ENCODE peak calls at places on chromosome 1, in seven cellular contexts. X, G, Z, K, S, Q and O are unnamed samples. For H3K4me1, the result is how much of the 10 kb centered on the place peaks cover.

GRCh38 chr1:64062941-64063581 is 140.4 kb upstream of the UBE2U start:
- DNase-seq in G (no peak), X (no peak), K (no peak), S (no peak), Q (no peak), Z (no peak), O (no peak)

GRCh38 chr1:1020415-1021009 is 592 bp downstream of the AGRN start:
- DNase-seq in X (no peak), S (no peak), G (no peak), K (no peak), Q (peak), Z (no peak), O (no peak)

GRCh38 chr1:30323841-30324240 is 399.5 kb downstream of the MATN1 start:
- DNase-seq in Z (peak), K (no peak), Q (no peak), X (no peak), S (no peak), G (no peak), O (no peak)

GRCh38 chr1:66623812-66624211 is 89.9 kb downstream of the SGIP1 start:
- DNase-seq in G (no peak), X (no peak), Q (no peak), K (no peak), Z (no peak), S (no peak), O (no peak)

GRCh38 chr1:98920441-98921110 is 84.1 kb downstream of the PLPPR5 start:
- DNase-seq in Q (no peak), S (no peak), X (no peak), Z (no peak), K (no peak), G (no peak), O (no peak)

GRCh38 chr1:244231572-244232315 is 180.7 kb downstream of the ZBTB18 start:
- DNase-seq in G (peak), X (no peak), Z (no peak), K (no peak), S (no peak), Q (no peak), O (no peak)

GRCh38 chr1:67522001-67522441 is 91.8 kb upstream of the SERBP1 start:
- DNase-seq in X (no peak), G (no peak), S (no peak), Q (no peak), Z (no peak), K (no peak), O (no peak)

GRCh38 chr1:110612060-110612745 is 6.0 kb upstream of the KCNA2 start:
- DNase-seq in K (no peak), S (no peak), G (no peak), Z (no peak), Q (no peak), X (no peak), O (no peak)

GRCh38 chr1:219958875-219959417 is 30.6 kb upstream of the SLC30A10 start:
- DNase-seq in Z (no peak), K (no peak), Q (no peak), X (no peak), S (no peak), G (no peak), O (no peak)

GRCh38 chr1:2587071-2587859 is 688 bp downstream of the PRXL2B start:
- DNase-seq in S (no peak), Q (peak), K (peak), Z (peak), G (no peak), X (no peak), O (no peak)

GRCh38 chr1:12047120-12047876 is 15.8 kb upstream of the TNFRSF8 start:
- DNase-seq in X (peak), Z (no peak), G (no peak), K (no peak), Q (no peak), S (peak), O (no peak)

GRCh38 chr1:196866974-196867373 is 20.9 kb upstream of the CFHR4 start:
- DNase-seq in X (no peak), Z (no peak), S (no peak), K (no peak), G (no peak), Q (no peak), O (no peak)

GRCh38 chr1:116825735-116826438 is 71.7 kb downstream of the CD2 start:
- DNase-seq in K (no peak), X (no peak), S (no peak), G (no peak), Q (peak), Z (no peak), O (no peak)

GRCh38 chr1:10762875-10763274 is 33.6 kb downstream of the CASZ1 start:
- DNase-seq in G (no peak), Q (no peak), Z (no peak), K (no peak), S (no peak), X (no peak), O (no peak)

GRCh38 chr1:38623529-38623928 is 236.0 kb downstream of the RRAGC start:
- DNase-seq in S (no peak), G (no peak), K (no peak), X (no peak), Z (no peak), Q (no peak), O (no peak)

GRCh38 chr1:1783320-1783719 is 5.0 kb upstream of the NADK start:
- DNase-seq in K (no peak), Q (no peak), Z (peak), S (no peak), G (no peak), X (no peak), O (no peak)

GRCh38 chr1:46533179-46533864 is 18.1 kb downstream of the KNCN start:
- DNase-seq in G (no peak), K (peak), S (peak), Q (peak), Z (peak), X (no peak), O (peak)

GRCh38 chr1:223102797-223103533 is 40.1 kb downstream of the TLR5 start:
- DNase-seq in S (no peak), G (peak), Z (no peak), Q (no peak), K (no peak), X (no peak), O (peak)

GRCh38 chr1:94980049-94980908 is 53.4 kb upstream of the CNN3 start:
- DNase-seq in X (no peak), Z (no peak), K (no peak), Q (no peak), S (no peak), G (no peak), O (no peak)

GRCh38 chr1:39625009-39625408 is 14.4 kb downstream of the HEYL start:
- DNase-seq in Z (no peak), S (no peak), G (no peak), X (no peak), K (no peak), Q (no peak), O (no peak)

GRCh38 chr1:39626646-39627045 is 12.8 kb downstream of the HEYL start:
- DNase-seq in G (no peak), Q (no peak), Z (no peak), K (no peak), X (no peak), S (no peak), O (no peak)

GRCh38 chr1:39625462-39626273 is 13.8 kb downstream of the HEYL start:
- DNase-seq in X (no peak), S (no peak), Z (no peak), K (no peak), Q (peak), G (no peak), O (peak)

GRCh38 chr1:39631361-39632331 is 7.8 kb downstream of the HEYL start:
- DNase-seq in G (no peak), Q (no peak), K (no peak), Z (no peak), S (no peak), X (no peak), O (no peak)

GRCh38 chr1:39628807-39629347 is 10.6 kb downstream of the HEYL start:
- DNase-seq in Z (no peak), Q (no peak), S (no peak), G (no peak), K (no peak), X (no peak), O (no peak)
- H3K4me1 ChIP-seq in Z (under half), Q (under half), S (under half), G (under half), K (under half), X (under half), O (half or more)

GRCh38 chr1:248786106-248786665 is 30.6 kb upstream of the LYPD8 start:
- DNase-seq in X (no peak), K (no peak), G (no peak), Z (no peak), S (no peak), Q (no peak), O (no peak)

GRCh38 chr1:248790456-248790855 is 34.9 kb upstream of the LYPD8 start:
- DNase-seq in G (no peak), Q (no peak), S (no peak), X (no peak), K (no peak), Z (no peak), O (no peak)

GRCh38 chr1:248791010-248791409 is 34.7 kb downstream of the SH3BP5L start:
- DNase-seq in Z (no peak), K (no peak), S (no peak), G (no peak), X (no peak), Q (no peak), O (no peak)

GRCh38 chr1:248787430-248787829 is 31.9 kb upstream of the LYPD8 start:
- DNase-seq in G (no peak), X (no peak), K (no peak), Z (no peak), S (no peak), Q (no peak), O (no peak)

DNA sequence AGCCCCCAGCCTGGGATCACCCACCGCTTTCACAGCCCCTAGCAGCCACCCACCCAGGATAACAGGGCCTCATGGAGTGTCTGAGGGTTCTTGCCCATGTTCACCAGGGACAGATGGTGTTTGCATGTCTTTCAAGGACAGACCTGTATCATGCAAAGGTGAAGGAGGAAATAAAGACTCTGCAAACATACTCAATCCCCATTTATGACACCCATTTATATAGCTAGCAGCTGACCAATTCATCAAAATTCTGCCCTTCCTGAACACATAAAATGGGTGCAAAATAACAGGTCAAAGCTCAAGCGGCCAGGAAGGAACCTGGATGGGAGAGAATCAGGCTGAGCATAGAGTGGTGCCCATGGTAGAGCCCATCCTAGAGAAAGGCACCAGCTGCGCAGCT is 32.8 kb upstream of the LYPD8 start:
- DNase-seq in Z (no peak), X (no peak), S (no peak), G (no peak), Q (no peak), K (no peak), O (no peak)
- H3K4me1 ChIP-seq in Z (under half), X (under half), S (under half), G (under half), Q (under half), K (under half), O (under half)

GRCh38 chr1:52641307-52641706 is 8.3 kb downstream of the SHISAL2A start:
- DNase-seq in Z (no peak), S (no peak), K (peak), X (no peak), G (no peak), Q (no peak), O (no peak)
- H3K4me1 ChIP-seq in Z (under half), S (half or more), K (half or more), X (under half), G (under half), Q (under half), O (under half)

GRCh38 chr1:192604979-192605620 is 29.5 kb downstream of the RGS1 start:
- DNase-seq in S (peak), K (no peak), G (no peak), Q (no peak), Z (no peak), X (peak), O (no peak)
- H3K4me1 ChIP-seq in S (under half), K (under half), G (under half), Q (under half), Z (under half), X (under half), O (under half)

GRCh38 chr1:155942578-155943141 is 1.2 kb downstream of the RXFP4 start:
- DNase-seq in Q (no peak), X (no peak), G (no peak), S (no peak), K (peak), Z (no peak), O (no peak)

GRCh38 chr1:155941845-155942507 is 538 bp downstream of the RXFP4 start:
- DNase-seq in X (no peak), Q (no peak), S (no peak), Z (no peak), G (no peak), K (peak), O (no peak)

GRCh38 chr1:155938220-155938627 is 3.2 kb upstream of the RXFP4 start:
- DNase-seq in K (no peak), X (peak), Q (peak), G (no peak), Z (no peak), S (peak), O (no peak)

GRCh38 chr1:155940531-155940992 is 876 bp upstream of the RXFP4 start:
- DNase-seq in Z (no peak), G (peak), S (no peak), X (no peak), K (peak), Q (peak), O (no peak)

GRCh38 chr1:155940993-155941844 is at the start of gene RXFP4:
- DNase-seq in Z (no peak), Q (no peak), X (no peak), G (no peak), K (peak), S (no peak), O (no peak)
- H3K4me1 ChIP-seq in Z (under half), Q (under half), X (half or more), G (under half), K (half or more), S (under half), O (half or more)

GRCh38 chr1:149995927-149996326 is 14.6 kb downstream of the OTUD7B start:
- DNase-seq in X (peak), Q (no peak), K (no peak), Z (no peak), S (no peak), G (no peak), O (no peak)
- H3K4me1 ChIP-seq in X (under half), Q (under half), K (under half), Z (under half), S (under half), G (under half), O (half or more)

DNA sequence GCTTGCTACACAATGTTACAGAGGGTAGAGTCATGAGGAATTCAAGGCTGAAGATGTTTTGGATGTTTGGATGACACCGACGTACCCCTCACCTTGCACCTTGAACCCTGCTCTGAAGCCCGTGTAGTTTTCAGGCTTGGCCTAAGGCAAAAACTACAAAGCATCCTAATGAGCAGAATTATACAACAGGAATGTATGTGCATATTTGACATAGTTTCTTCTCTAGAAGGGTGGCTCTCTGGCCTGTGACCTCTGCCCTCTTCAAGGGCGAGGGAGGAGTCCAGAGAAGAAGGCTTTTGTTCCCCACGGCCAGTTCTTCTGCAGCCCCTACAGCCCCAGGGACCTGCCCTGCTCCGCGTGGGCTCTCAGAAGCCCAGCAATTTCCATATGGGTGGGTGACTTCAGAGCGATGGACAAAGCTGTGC is 43.3 kb downstream of the L1TD1 start:
- DNase-seq in X (no peak), Z (no peak), Q (peak), G (no peak), K (peak), S (no peak), O (no peak)
- H3K4me1 ChIP-seq in X (under half), Z (under half), Q (under half), G (under half), K (under half), S (under half), O (under half)